ENCODE peak calls at places on chromosomes 4 and X, in six cellular contexts. R is CD8-positive, alpha-beta memory T cell; T is fibroblast of lung; H is breast epithelium; U is brain microvascular endothelial cell; O is heart right ventricle. X is an unnamed sample. For H3K36me3, the result is how much of the 10 kb centered on the place peaks cover.

GRCh38 chrX:22122510-22122909 is 90.4 kb downstream of the PHEX start:
- DNase-seq in R (no peak), T (peak), H (peak), U (peak), O (no peak), X (no peak)

GRCh38 chr4:8181844-8182243 is 17.2 kb upstream of the SH3TC1 start:
- DNase-seq in R (no peak), T (no peak), H (no peak), U (no peak), O (peak), X (no peak)

GRCh38 chr4:98642991-98643426 is 15.4 kb downstream of the TSPAN5 start:
- DNase-seq in R (no peak), T (peak), H (no peak), U (peak), O (no peak), X (no peak)

GRCh38 chrX:113833656-113834055 is 750.2 kb upstream of the HTR2C start:
- DNase-seq in R (no peak), T (no peak), H (no peak), U (no peak), O (no peak), X (no peak)

GRCh38 chr4:97867557-97868091 is 275.7 kb downstream of the STPG2 start:
- DNase-seq in R (no peak), T (no peak), H (no peak), U (no peak), O (no peak), X (no peak)

GRCh38 chr4:185534850-185535761 is at the start of gene PDLIM3:
- DNase-seq in R (no peak), T (no peak), H (peak), U (peak), O (peak), X (peak)

GRCh38 chr4:106502106-106502699 is 133.6 kb upstream of the GIMD1 start:
- DNase-seq in R (no peak), T (peak), H (no peak), U (peak), O (peak), X (peak)

GRCh38 chr4:169849456-169849855 is 91.7 kb upstream of the HPF1 start:
- DNase-seq in R (no peak), T (no peak), H (no peak), U (no peak), O (no peak), X (no peak)

GRCh38 chrX:8773117-8773516 is 28.1 kb downstream of the FAM9A start:
- DNase-seq in R (no peak), T (no peak), H (no peak), U (no peak), O (no peak), X (no peak)

GRCh38 chr4:41060352-41061318 is 153.7 kb downstream of the APBB2 start:
- DNase-seq in R (no peak), T (peak), H (no peak), U (no peak), O (no peak), X (no peak)

GRCh38 chrX:45840411-45840950 is 639.8 kb upstream of the DIPK2B start:
- DNase-seq in R (no peak), T (no peak), H (no peak), U (no peak), O (no peak), X (no peak)

GRCh38 chr4:47490550-47490949 is 5.5 kb downstream of the ATP10D start:
- DNase-seq in R (no peak), T (peak), H (no peak), U (no peak), O (no peak), X (no peak)

GRCh38 chrX:126655061-126655460 is 102.4 kb upstream of the DCAF12L1 start:
- DNase-seq in R (no peak), T (no peak), H (no peak), U (no peak), O (no peak), X (no peak)

GRCh38 chrX:19513383-19513782 is 1.9 kb downstream of the MAP3K15 start:
- DNase-seq in R (no peak), T (peak), H (no peak), U (no peak), O (no peak), X (no peak)

GRCh38 chr4:2295535-2296442 is 33.9 kb upstream of the MXD4 start:
- DNase-seq in R (peak), T (no peak), H (no peak), U (no peak), O (no peak), X (no peak)

GRCh38 chr4:10275696-10276095 is 159.1 kb upstream of the WDR1 start:
- DNase-seq in R (no peak), T (no peak), H (peak), U (no peak), O (no peak), X (no peak)

GRCh38 chr4:13918110-13918509 is 290.6 kb upstream of the BOD1L1 start:
- DNase-seq in R (no peak), T (peak), H (no peak), U (peak), O (no peak), X (no peak)

GRCh38 chr4:101031971-101032370 is 315.4 kb downstream of the PPP3CA start:
- DNase-seq in R (no peak), T (no peak), H (no peak), U (no peak), O (no peak), X (peak)

GRCh38 chr4:186798951-186799659 is 75.4 kb upstream of the FAT1 start:
- DNase-seq in R (no peak), T (no peak), H (no peak), U (no peak), O (no peak), X (no peak)
- H3K27ac ChIP-seq in R (no peak), T (no peak), H (no peak), U (no peak), O (no peak), X (no peak)

DNA sequence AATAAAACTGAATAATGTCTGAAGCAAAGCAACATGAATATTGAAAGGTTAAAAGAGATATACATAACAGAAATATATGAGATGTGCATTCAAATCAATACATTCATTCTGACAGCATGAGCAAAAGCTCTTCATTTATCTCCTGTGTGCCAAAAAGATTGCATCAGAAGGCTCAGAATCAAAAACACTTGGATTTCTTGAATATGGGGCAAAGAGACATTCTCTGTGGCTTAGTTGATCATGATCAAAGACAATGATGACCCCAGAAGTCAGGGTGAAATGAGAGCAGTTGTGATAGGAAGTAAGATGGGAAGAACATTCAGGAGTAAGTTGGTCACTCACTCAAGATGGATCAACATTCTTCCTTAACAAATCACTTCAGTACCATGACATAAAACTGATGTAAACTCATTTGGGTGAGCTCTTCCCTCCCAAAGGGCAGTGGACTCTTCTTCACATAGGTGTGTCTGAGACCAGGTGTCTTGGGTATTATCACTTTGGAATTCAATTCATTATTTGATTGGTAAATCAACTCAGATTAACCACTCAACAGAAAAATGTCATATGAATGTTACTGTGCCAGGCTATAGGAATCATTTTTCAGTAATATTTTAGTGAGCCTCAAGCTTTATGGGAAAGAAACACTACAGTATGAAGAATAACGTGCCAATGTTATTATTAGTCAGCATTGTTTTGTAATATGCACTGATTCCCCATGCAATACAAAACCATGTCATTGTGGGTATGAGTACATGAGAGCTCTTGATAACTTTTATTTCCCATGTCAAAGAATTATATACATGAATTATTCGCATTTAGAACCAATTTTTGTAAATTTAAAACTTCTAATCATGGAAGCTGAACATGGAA is 58.4 kb upstream of the ETNPPL start:
- DNase-seq in R (no peak), T (peak), H (no peak), U (no peak), O (no peak), X (no peak)
- H3K4me3 ChIP-seq in R (no peak), T (no peak), H (no peak), U (no peak), O (no peak), X (no peak)

GRCh38 chrX:13759152-13759718 is 24.7 kb downstream of the OFD1 start:
- DNase-seq in R (no peak), T (no peak), H (no peak), U (no peak), O (no peak), X (no peak)
- H3K36me3 ChIP-seq in R (under half), T (under half), H (under half), U (under half), O (under half), X (under half)

GRCh38 chrX:70089575-70090297 is 27.5 kb downstream of the OTUD6A start:
- DNase-seq in R (no peak), T (peak), H (no peak), U (peak), O (no peak), X (no peak)

GRCh38 chrX:70088281-70088680 is 26.0 kb downstream of the OTUD6A start:
- DNase-seq in R (no peak), T (peak), H (no peak), U (no peak), O (no peak), X (no peak)

GRCh38 chrX:70084592-70084991 is 22.3 kb downstream of the OTUD6A start:
- DNase-seq in R (no peak), T (no peak), H (no peak), U (no peak), O (no peak), X (no peak)

GRCh38 chrX:70088791-70089190 is 26.5 kb downstream of the OTUD6A start:
- DNase-seq in R (no peak), T (no peak), H (no peak), U (no peak), O (no peak), X (no peak)

GRCh38 chrX:70087857-70088256 is 25.6 kb downstream of the OTUD6A start:
- DNase-seq in R (no peak), T (peak), H (no peak), U (peak), O (no peak), X (no peak)
- H3K27ac ChIP-seq in R (no peak), T (peak), H (no peak), U (no peak), O (no peak), X (no peak)

GRCh38 chr4:134251322-134251721 is 49.7 kb upstream of the PABPC4L start:
- DNase-seq in R (no peak), T (no peak), H (no peak), U (no peak), O (no peak), X (no peak)
- H3K4me3 ChIP-seq in R (no peak), T (no peak), H (no peak), U (no peak), O (no peak), X (no peak)